ENCODE peak calls at places on chromosomes 4 and X, in six cellular contexts. F is cardiac muscle cell, O is hepatocyte, S is lower lobe of right lung, M is heart left ventricle, W is upper lobe of left lung. Z is an unnamed sample.

GRCh38 chr4:184812651-184813181 is 13.1 kb downstream of the ACSL1 start:
- DNase-seq in S (no peak), O (no peak), F (no peak), M (no peak), W (no peak), Z (no peak)

GRCh38 chrX:153447581-153447960 is 1.7 kb upstream of the TREX2 start:
- DNase-seq in M (no peak), O (no peak), W (no peak), S (no peak), F (no peak), Z (no peak)

GRCh38 chr4:166734797-166735196 is 499.5 kb downstream of the SPOCK3 start:
- DNase-seq in S (no peak), F (no peak), W (no peak), O (no peak), M (no peak), Z (no peak)

GRCh38 chr4:114734581-114734980 is 136.0 kb downstream of the UGT8 start:
- DNase-seq in S (no peak), M (no peak), W (no peak), F (peak; percentile 11), O (no peak), Z (no peak)

GRCh38 chrX:3651272-3651671 is 62.2 kb downstream of the PRKX start:
- DNase-seq in O (peak; percentile 46), W (no peak), M (no peak), S (no peak), F (peak; percentile 11), Z (no peak)

GRCh38 chr4:41658106-41658505 is 90.4 kb downstream of the PHOX2B start:
- DNase-seq in S (no peak), O (no peak), F (no peak), M (no peak), W (no peak), Z (no peak)

GRCh38 chr4:39873823-39874222 is 103.9 kb downstream of the PDS5A start:
- DNase-seq in S (no peak), F (no peak), W (no peak), M (no peak), O (no peak), Z (no peak)

GRCh38 chr4:158821228-158822009 is 52.6 kb downstream of the FNIP2 start:
- DNase-seq in O (no peak), W (no peak), S (no peak), M (no peak), F (no peak), Z (no peak)

GRCh38 chrX:51182545-51182944 is 150.1 kb upstream of the NUDT10 start:
- DNase-seq in W (peak; percentile 3), O (no peak), S (no peak), M (no peak), F (peak; percentile 12), Z (no peak)

GRCh38 chrX:17888421-17888820 is 27.3 kb upstream of the RAI2 start:
- DNase-seq in O (no peak), F (no peak), S (no peak), M (no peak), W (no peak), Z (no peak)

GRCh38 chr4:180866933-180867643 is 1376.1 kb upstream of the TENM3 start:
- DNase-seq in M (no peak), S (no peak), F (no peak), O (no peak), W (peak; percentile 44), Z (no peak)

GRCh38 chrX:38664285-38664684 is 102.9 kb downstream of the TSPAN7 start:
- DNase-seq in S (no peak), M (no peak), F (peak; percentile 64), O (peak; percentile 65), W (no peak), Z (no peak)

GRCh38 chr4:76377922-76378321 is 43.0 kb downstream of the CCDC158 start:
- DNase-seq in O (peak; percentile 78), F (peak; percentile 76), M (no peak), W (no peak), S (peak; percentile 55), Z (no peak)

GRCh38 chr4:113657834-113658233 is 103.7 kb downstream of the CAMK2D start:
- DNase-seq in O (no peak), W (no peak), M (no peak), F (no peak), S (no peak), Z (no peak)

GRCh38 chr4:138572007-138572406 is 329.9 kb upstream of the SLC7A11 start:
- DNase-seq in W (no peak), M (no peak), O (no peak), F (no peak), S (no peak), Z (no peak)

GRCh38 chr4:8537041-8537461 is 43.1 kb upstream of the GPR78 start:
- DNase-seq in M (no peak), W (no peak), F (no peak), O (peak; percentile 73), S (no peak), Z (no peak)

GRCh38 chr4:177356921-177357320 is 47.2 kb downstream of the NEIL3 start:
- DNase-seq in O (no peak), M (no peak), F (no peak), S (no peak), W (no peak), Z (no peak)

DNA sequence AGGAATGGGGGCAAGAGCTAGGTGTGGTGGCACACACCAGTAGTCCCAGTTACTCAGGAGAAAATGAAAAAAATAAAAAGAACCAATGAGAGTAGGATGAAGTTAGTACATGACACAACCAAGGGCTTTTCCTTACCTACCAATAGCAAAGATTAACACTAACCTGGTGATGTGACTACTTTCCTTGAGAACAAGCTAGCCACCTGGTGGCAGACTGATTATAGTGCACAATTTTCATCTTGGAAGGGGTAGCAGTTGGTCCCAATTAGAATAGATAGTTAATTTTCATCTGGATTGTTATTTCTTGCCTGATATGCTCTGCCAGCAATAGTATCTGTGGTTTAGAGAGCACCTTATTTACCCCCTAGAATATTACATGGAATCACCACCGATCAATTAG is 1216.8 kb upstream of the PABPC4L start:
- DNase-seq in F (no peak), S (no peak), W (no peak), O (no peak), M (no peak), Z (no peak)
- TF ChIP-seq CTCF in F (peak; percentile 25), S (no peak), W (no peak), O (no peak), M (no peak), Z (peak; percentile 62)

GRCh38 chr4:82900016-82900334 is 560 bp upstream of the THAP9 start:
- DNase-seq in F (no peak), W (no peak), M (no peak), S (no peak), O (peak; percentile 40), Z (no peak)

GRCh38 chr4:82896755-82897154 is 3.8 kb upstream of the THAP9 start:
- DNase-seq in W (no peak), F (no peak), O (no peak), S (no peak), M (no peak), Z (no peak)

GRCh38 chr4:82899339-82899738 is 1.2 kb upstream of the THAP9 start:
- DNase-seq in F (no peak), W (no peak), M (no peak), O (no peak), S (no peak), Z (no peak)

GRCh38 chr4:82900335-82901128 is at the start of gene THAP9:
- DNase-seq in M (peak; percentile 99), O (peak; percentile 99), S (peak; percentile 99), F (peak; percentile 99), W (peak; percentile 99), Z (peak; percentile 96)

DNA sequence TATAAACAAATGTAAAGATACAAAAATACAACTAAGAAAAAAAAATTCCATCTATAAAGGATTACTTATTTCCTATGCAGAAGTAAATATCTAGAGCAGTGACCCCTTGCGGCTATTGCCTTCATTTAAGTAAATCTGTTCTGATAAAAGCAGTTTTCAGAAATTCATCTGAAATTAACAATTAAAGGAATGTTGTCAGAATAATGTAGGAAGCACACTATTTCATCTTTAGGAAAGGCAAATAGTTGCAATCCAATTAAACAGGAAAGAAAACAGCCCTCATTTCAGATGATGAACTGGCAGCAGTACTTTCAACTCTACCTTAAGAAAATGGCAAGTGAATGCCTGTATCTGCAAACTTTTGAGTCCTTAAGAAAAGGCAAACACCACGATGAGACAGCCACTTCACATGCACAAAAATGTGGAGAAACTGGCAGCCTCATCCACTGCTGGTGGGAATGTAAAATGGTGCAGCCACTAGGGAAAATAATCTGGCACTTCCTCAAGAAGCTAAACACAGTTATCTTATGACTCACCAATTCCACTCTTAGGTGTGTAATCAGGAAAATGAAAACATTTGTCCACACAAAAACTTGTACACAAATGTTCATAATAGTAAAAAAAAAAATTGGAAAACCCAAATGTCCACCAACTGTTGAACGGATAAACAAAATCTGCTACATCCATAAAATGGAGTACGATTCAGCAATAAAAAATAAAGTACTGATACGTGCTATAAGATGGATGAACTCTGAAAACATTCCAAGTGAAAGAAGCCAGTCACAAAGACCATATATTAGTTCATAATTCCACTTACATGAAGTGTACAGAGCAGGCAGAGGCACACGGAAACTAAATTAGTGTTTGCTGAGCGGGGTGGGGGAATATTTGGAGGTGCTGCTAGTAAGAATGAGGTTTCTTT is 2.0 kb upstream of the THAP9 start:
- DNase-seq in O (peak; percentile 61), M (no peak), F (no peak), S (no peak), W (no peak), Z (no peak)
- TF ChIP-seq CTCF in O (peak; percentile 46), M (no peak), F (peak; percentile 31), S (peak; percentile 32), W (no peak), Z (peak; percentile 68)

DNA sequence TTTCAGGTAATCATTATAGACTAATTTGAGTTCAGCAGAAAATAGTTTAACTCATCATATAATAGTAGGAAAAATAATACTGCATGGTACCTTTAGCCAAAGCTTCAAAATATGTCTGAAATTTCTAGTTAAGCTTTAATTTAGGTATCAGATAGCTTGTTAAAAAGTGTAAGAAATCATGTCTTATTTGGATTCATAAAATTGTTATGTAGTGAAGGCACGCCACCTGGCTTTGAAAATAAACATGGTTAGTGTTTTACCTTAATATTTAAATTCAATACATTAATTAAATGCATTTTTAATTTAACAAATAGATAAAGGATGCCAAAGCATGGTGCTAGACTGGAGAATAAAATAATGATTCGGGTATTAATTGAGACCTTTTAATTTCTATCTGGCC is 211.4 kb downstream of the FSTL5 start:
- DNase-seq in S (no peak), W (no peak), O (no peak), F (no peak), M (no peak), Z (no peak)
- TF ChIP-seq CTCF in S (no peak), W (no peak), O (peak; percentile 19), F (no peak), M (no peak), Z (no peak)

DNA sequence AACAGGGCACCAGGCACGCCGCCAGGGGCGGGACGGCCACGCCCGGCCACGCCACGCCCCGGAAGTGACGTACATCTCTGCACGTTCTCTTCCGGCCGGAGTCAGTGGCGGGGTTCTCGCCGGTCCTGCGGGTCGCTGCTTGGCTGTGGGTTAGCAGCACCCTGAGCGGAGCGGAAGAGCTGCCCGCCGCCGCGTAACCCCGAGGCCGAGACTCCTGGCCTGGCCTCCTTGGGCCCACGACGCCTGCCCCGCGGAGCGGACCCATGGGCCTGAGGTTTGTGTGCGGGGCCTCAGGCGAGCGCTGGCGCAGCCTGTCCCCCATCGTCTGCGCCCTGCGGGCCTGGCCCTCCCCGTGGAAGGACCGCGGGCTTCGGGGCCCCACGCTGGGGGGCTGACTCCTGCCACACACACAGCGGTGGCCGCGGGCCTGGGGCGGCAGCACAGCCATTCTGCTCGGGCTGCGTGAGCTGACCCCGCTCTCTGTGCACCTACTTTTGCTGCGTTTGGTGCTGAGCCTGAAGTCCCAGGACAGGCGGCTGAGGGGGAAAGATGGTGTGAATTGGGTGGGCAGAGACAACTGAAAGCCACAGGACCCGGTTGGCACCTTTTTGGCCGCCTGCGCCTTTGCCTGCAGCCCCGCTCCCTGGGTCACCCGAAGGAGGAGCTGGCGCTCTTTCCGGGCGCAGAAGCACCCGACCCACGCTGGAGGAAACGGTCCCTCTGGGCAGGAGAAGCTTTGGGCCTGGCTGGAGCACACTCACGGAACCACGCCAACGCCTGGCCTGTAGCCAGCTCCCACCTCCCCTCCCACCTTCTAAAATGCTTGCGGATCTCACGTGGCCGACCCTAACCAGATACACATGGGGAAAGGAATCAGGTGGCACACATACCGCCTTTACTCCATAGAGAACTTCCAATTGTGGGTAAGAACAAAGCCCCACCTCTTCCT is 28.1 kb downstream of the NOP14 start:
- DNase-seq in W (peak; percentile 99), F (peak; percentile 95), S (peak; percentile 96), O (peak; percentile 97), M (peak; percentile 97), Z (peak; percentile 97)
- TF ChIP-seq CTCF in W (peak; percentile 44), F (peak; percentile 5), S (no peak), O (no peak), M (no peak), Z (peak; percentile 34)

Z was measured in type B pancreatic cell.